ENCODE peak calls at places on chromosomes 12 and 14, in seven cellular contexts. K is OCI-LY7, X is left ventricle myocardium inferior, J is SK-N-MC, E is brain microvascular endothelial cell, V is breast epithelium, R is foreskin fibroblast. W is an unnamed sample.

GRCh38 chr14:104137297-104138097 is 890 bp upstream of the KIF26A start:
- DNase-seq in R (peak; percentile 63), K (peak; percentile 43), X (peak; percentile 68), E (no peak), J (no peak), V (peak; percentile 24), W (no peak)

GRCh38 chr12:92295523-92295922 is 149.9 kb upstream of the BTG1 start:
- DNase-seq in X (no peak), R (peak; percentile 65), V (no peak), J (no peak), K (no peak), E (peak; percentile 8), W (no peak)

GRCh38 chr12:58745348-58746125 is 174.8 kb downstream of the LRIG3 start:
- DNase-seq in X (no peak), K (no peak), E (no peak), J (no peak), V (no peak), R (peak; percentile 53), W (peak; percentile 13)

GRCh38 chr12:108613548-108613947 is 15.7 kb upstream of the TMEM119 start:
- DNase-seq in E (no peak), X (no peak), V (no peak), R (no peak), J (no peak), K (no peak), W (no peak)

GRCh38 chr12:104615048-104615561 is 158.4 kb downstream of the CHST11 start:
- DNase-seq in K (no peak), J (no peak), E (no peak), R (peak; percentile 36), V (no peak), X (peak; percentile 53), W (no peak)

GRCh38 chr12:20883288-20883687 is 72.8 kb downstream of the SLCO1B3 start:
- DNase-seq in V (no peak), J (no peak), E (peak; percentile 86), R (no peak), X (no peak), K (no peak), W (peak; percentile 42)

GRCh38 chr14:47710581-47710980 is 35.2 kb upstream of the MDGA2 start:
- DNase-seq in R (no peak), J (no peak), K (no peak), E (no peak), V (no peak), X (no peak), W (peak; percentile 6)

GRCh38 chr14:22808388-22809209 is 6.6 kb downstream of the SLC7A7 start:
- DNase-seq in X (no peak), E (no peak), K (no peak), J (no peak), R (no peak), V (no peak), W (no peak)

GRCh38 chr12:6866920-6867406 is 368 bp upstream of the TPI1 start:
- DNase-seq in R (no peak), K (no peak), E (peak; percentile 3), X (no peak), J (no peak), V (no peak), W (no peak)

GRCh38 chr12:30764251-30764650 is 9.5 kb upstream of the CAPRIN2 start:
- DNase-seq in V (no peak), R (no peak), X (no peak), K (no peak), J (no peak), E (no peak), W (no peak)

GRCh38 chr12:116222358-116222757 is 55.1 kb downstream of the MED13L start:
- DNase-seq in K (no peak), E (peak; percentile 93), J (peak; percentile 20), V (peak; percentile 82), X (no peak), R (peak; percentile 91), W (peak; percentile 90)

GRCh38 chr12:12686925-12687324 is 9.1 kb downstream of the GPR19 start:
- DNase-seq in K (no peak), V (no peak), R (peak; percentile 52), J (no peak), E (no peak), X (no peak), W (no peak)

GRCh38 chr12:89060133-89060532 is 292.2 kb downstream of the DUSP6 start:
- DNase-seq in E (no peak), J (no peak), R (peak; percentile 51), K (no peak), X (no peak), V (no peak), W (no peak)

GRCh38 chr14:50775357-50775756 is 55.6 kb downstream of the NIN start:
- DNase-seq in K (no peak), J (no peak), X (no peak), E (no peak), R (peak; percentile 83), V (no peak), W (peak; percentile 92)

GRCh38 chr12:101055940-101056339 is 154.1 kb downstream of the SLC5A8 start:
- DNase-seq in X (no peak), J (no peak), K (no peak), R (no peak), E (no peak), V (no peak), W (no peak)

GRCh38 chr12:122318607-122319311 is 52.5 kb upstream of the VPS33A start:
- DNase-seq in K (no peak), X (no peak), R (peak; percentile 87), E (peak; percentile 68), V (no peak), J (no peak), W (peak; percentile 17)

GRCh38 chr12:101108130-101108529 is 101.9 kb downstream of the SLC5A8 start:
- DNase-seq in E (no peak), J (no peak), K (peak; percentile 1), X (no peak), V (no peak), R (no peak), W (no peak)

DNA sequence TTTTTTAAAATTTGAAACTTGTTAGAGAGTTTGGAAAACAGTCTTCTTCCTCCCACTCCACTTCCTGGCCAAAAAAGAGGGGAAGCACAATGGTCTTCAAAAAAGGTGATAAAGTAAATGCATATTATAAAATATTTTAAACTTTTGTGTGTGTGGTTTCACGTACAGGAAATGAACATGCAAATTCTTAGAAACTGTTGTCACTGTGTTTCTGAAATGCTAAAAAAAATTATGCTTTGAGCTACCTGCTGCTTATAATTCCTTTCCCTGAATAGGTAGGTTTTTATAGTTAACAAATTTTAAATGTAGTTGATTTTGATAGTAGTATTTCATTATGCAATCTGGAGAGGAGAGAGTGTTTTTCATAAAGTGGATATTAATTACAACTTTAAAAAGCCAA is 3.0 kb downstream of the FGFR1OP2 start:
- DNase-seq in X (no peak), J (no peak), V (no peak), K (peak; percentile 28), E (no peak), R (no peak), W (no peak)
- H3K4me3 ChIP-seq in X (peak overlapping the region; percentile 93), J (peak overlapping the region; percentile 91), V (peak overlapping the region; percentile 10), K (peak overlapping the region; percentile 89), E (no peak overlapping the region), R (peak overlapping the region; percentile 1), W (no peak overlapping the region)

GRCh38 chr14:92711976-92712653 is 36.3 kb downstream of the LGMN start:
- DNase-seq in K (no peak), R (no peak), E (no peak), V (no peak), J (no peak), X (no peak), W (no peak)
- H3K4me3 ChIP-seq in K (no peak overlapping the region), R (no peak overlapping the region), E (no peak overlapping the region), V (no peak overlapping the region), J (no peak overlapping the region), X (no peak overlapping the region), W (no peak overlapping the region)

DNA sequence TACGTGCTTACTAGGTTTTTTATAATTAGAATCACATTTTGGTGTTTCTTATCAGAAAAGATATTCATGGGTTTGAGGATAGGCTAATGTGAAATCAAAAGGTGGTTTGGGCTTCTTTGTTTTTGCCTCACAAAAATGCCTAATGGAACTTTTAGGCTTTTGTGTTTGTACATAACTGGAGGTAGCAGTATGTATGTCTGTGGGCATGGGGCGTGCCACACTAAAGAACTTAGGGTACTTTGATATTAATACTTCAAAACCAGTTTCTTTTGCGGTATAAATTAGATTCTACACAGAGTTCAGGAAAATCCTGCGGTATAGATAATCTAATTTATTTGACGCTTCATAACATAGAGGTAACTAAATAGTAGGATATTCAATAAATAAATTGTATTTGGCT is 1.9 kb downstream of the ETV6 start:
- DNase-seq in E (no peak), K (no peak), J (no peak), R (no peak), X (no peak), V (no peak), W (no peak)
- H3K4me3 ChIP-seq in E (peak overlapping the region; percentile 93), K (peak overlapping the region; percentile 92), J (peak overlapping the region; percentile 86), R (peak overlapping the region; percentile 84), X (peak overlapping the region; percentile 86), V (peak overlapping the region; percentile 86), W (peak overlapping the region; percentile 89)

DNA sequence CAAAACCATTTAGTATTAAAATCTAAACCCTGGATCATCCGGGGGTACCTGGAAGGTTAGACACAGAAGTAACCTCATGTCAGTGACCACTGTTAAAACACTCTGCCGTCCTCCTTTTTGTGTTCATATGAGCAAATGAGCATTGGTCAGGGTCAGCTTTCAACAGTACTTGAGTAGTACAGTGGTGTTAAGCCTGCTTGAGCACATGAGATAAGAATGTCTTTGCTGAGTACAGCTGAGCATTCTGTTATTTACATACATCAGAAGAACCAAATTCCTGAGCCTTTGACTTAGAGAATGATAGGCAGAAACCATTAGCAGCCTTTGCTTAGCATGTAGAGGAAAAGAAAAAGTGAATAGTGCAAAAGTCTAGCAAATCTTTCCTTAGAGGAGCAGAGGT is 38.6 kb upstream of the LRTM2 start:
- DNase-seq in J (no peak), K (no peak), X (no peak), R (peak; percentile 56), V (no peak), E (no peak), W (no peak)
- H3K4me3 ChIP-seq in J (no peak overlapping the region), K (no peak overlapping the region), X (no peak overlapping the region), R (no peak overlapping the region), V (no peak overlapping the region), E (no peak overlapping the region), W (no peak overlapping the region)

DNA sequence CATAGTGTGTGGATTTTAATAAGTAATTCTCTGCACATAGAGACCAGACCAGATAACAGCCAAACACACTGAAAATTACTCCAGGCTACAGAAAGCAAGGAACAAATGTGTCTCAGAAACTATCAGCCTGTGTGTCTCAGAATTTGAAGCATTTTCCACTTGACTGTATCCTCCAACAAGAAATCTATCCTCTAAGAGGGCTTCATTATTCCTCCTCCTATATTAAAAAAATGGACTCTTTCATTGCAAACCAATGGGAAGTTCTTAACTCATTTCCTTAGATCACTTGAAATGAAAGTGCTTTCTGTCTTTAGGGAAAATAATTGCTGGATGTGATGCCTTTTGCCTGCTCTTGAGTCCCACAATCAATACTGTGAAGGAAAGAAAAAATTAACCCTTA is 2.3 kb downstream of the ST8SIA1 start:
- DNase-seq in K (no peak), X (no peak), V (no peak), J (no peak), E (no peak), R (no peak), W (no peak)
- H3K4me3 ChIP-seq in K (no peak overlapping the region), X (peak overlapping the region; percentile 76), V (peak overlapping the region; percentile 67), J (no peak overlapping the region), E (no peak overlapping the region), R (no peak overlapping the region), W (no peak overlapping the region)

GRCh38 chr12:51954465-51955361 is 3.2 kb downstream of the ACVR1B start:
- DNase-seq in V (no peak), R (peak; percentile 54), K (no peak), X (no peak), J (no peak), E (no peak), W (peak; percentile 92)
- H3K4me3 ChIP-seq in V (no peak overlapping the region), R (no peak overlapping the region), K (no peak overlapping the region), X (peak overlapping the region; percentile 2), J (peak overlapping the region; percentile 91), E (no peak overlapping the region), W (no peak overlapping the region)